ENCODE peak calls at places on chromosomes 2 and 18, in seven cellular contexts. A is AG08396; J is dorsolateral prefrontal cortex; D is activated T-helper 1 cell treated with anti-CD3 and anti-CD28 coated beads, Interleukin-2, amount 50 U/mL, for 16 hours; F is amniotic stem cell; E is ELR; K is A549. Q is an unnamed sample.

GRCh38 chr2:142180820-142181533 is 50.2 kb upstream of the LRP1B start:
- DNase-seq in A (peak), J (peak), D (no peak), F (no peak), E (peak), K (no peak), Q (peak)

GRCh38 chr2:27127883-27128670 is 4.5 kb downstream of the ABHD1 start:
- DNase-seq in A (no peak), J (no peak), D (no peak), F (no peak), E (no peak), K (no peak), Q (no peak)

GRCh38 chr2:124666976-124667375 is 641.9 kb downstream of the CNTNAP5 start:
- DNase-seq in A (no peak), J (no peak), D (no peak), F (no peak), E (peak), K (no peak), Q (no peak)

GRCh38 chr2:17539596-17539992 is 902 bp upstream of the VSNL1 start:
- DNase-seq in A (no peak), J (no peak), D (no peak), F (no peak), E (no peak), K (no peak), Q (peak)

GRCh38 chr2:182404102-182404501 is 22.7 kb downstream of the PDE1A start:
- DNase-seq in A (no peak), J (no peak), D (no peak), F (no peak), E (peak), K (no peak), Q (no peak)

GRCh38 chr18:23967321-23968089 is 47.0 kb upstream of the TTC39C start:
- DNase-seq in A (no peak), J (no peak), D (no peak), F (no peak), E (no peak), K (no peak), Q (no peak)

GRCh38 chr2:202883987-202884675 is 12.6 kb upstream of the ICA1L start:
- DNase-seq in A (peak), J (no peak), D (no peak), F (no peak), E (peak), K (no peak), Q (no peak)

GRCh38 chr2:236536727-236537398 is 32.8 kb upstream of the ACKR3 start:
- DNase-seq in A (no peak), J (no peak), D (no peak), F (no peak), E (no peak), K (no peak), Q (no peak)

GRCh38 chr2:149989447-149990063 is 402.0 kb upstream of the MMADHC start:
- DNase-seq in A (peak), J (no peak), D (no peak), F (no peak), E (peak), K (no peak), Q (no peak)

GRCh38 chr2:160928854-160929301 is 231.3 kb upstream of the TANK start:
- DNase-seq in A (no peak), J (no peak), D (no peak), F (no peak), E (no peak), K (no peak), Q (no peak)

GRCh38 chr2:74142340-74142739 is 5.4 kb downstream of the BOLA3 start:
- DNase-seq in A (no peak), J (no peak), D (no peak), F (no peak), E (peak), K (peak), Q (no peak)

GRCh38 chr2:136248242-136248641 is 130.3 kb upstream of the CXCR4 start:
- DNase-seq in A (no peak), J (no peak), D (no peak), F (no peak), E (peak), K (no peak), Q (peak)

GRCh38 chr2:109690457-109690821 is 76.3 kb downstream of the SOWAHC start:
- DNase-seq in A (no peak), J (no peak), D (no peak), F (no peak), E (no peak), K (no peak), Q (no peak)

GRCh38 chr2:65722028-65722427 is 289.6 kb upstream of the SPRED2 start:
- DNase-seq in A (peak), J (peak), D (no peak), F (no peak), E (peak), K (no peak), Q (no peak)

GRCh38 chr2:121790276-121790956 is 35.0 kb downstream of the TSN start:
- DNase-seq in A (peak), J (no peak), D (no peak), F (peak), E (peak), K (peak), Q (peak)

GRCh38 chr2:2698182-2699116 is 367.4 kb upstream of the MYT1L start:
- DNase-seq in A (no peak), J (no peak), D (no peak), F (no peak), E (peak), K (peak), Q (peak)

GRCh38 chr2:212227755-212228154 is 310.8 kb downstream of the ERBB4 start:
- DNase-seq in A (peak), J (no peak), D (no peak), F (peak), E (peak), K (no peak), Q (peak)

GRCh38 chr2:218342837-218343236 is 13.8 kb upstream of the CATIP start:
- DNase-seq in A (no peak), J (no peak), D (no peak), F (no peak), E (no peak), K (no peak), Q (no peak)

Q was measured in HCT116.